ENCODE peak calls at places on chromosomes 12 and 14, in seven cellular contexts. D is endothelial cell of umbilical vein, I is spleen, A is SK-N-SH, P is suprapubic skin, S is breast epithelium, B is HL-60. Z is an unnamed sample.

GRCh38 chr12:6382371-6382770 is 1.6 kb upstream of the LTBR start:
- DNase-seq in D (no peak), I (no peak), A (no peak), P (no peak), S (no peak), B (no peak), Z (no peak)

GRCh38 chr12:32837974-32838373 is 58.6 kb downstream of the PKP2 start:
- DNase-seq in D (no peak), I (no peak), A (no peak), P (no peak), S (no peak), B (no peak), Z (no peak)

GRCh38 chr12:104578453-104578852 is 121.7 kb downstream of the CHST11 start:
- DNase-seq in D (no peak), I (no peak), A (no peak), P (no peak), S (no peak), B (no peak), Z (no peak)

GRCh38 chr12:108571604-108572165 is 9.3 kb downstream of the ISCU start:
- DNase-seq in D (no peak), I (no peak), A (no peak), P (peak; percentile 15), S (no peak), B (no peak), Z (no peak)

GRCh38 chr12:77122236-77122635 is 56.9 kb upstream of the E2F7 start:
- DNase-seq in D (peak; percentile 88), I (no peak), A (no peak), P (no peak), S (no peak), B (no peak), Z (peak; percentile 69)

GRCh38 chr12:65895759-65896656 is 71.7 kb downstream of the HMGA2 start:
- DNase-seq in D (no peak), I (no peak), A (no peak), P (no peak), S (no peak), B (no peak), Z (no peak)

GRCh38 chr14:101065696-101066694 is 162.5 kb upstream of the RTL1 start:
- DNase-seq in D (no peak), I (peak; percentile 60), A (no peak), P (peak; percentile 70), S (no peak), B (no peak), Z (no peak)

GRCh38 chr12:27814411-27814810 is 34.4 kb upstream of the MANSC4 start:
- DNase-seq in D (no peak), I (no peak), A (no peak), P (no peak), S (no peak), B (no peak), Z (no peak)

GRCh38 chr14:22099942-22100763 is 426.5 kb upstream of the OR4E1 start:
- DNase-seq in D (peak; percentile 85), I (peak; percentile 69), A (peak; percentile 10), P (peak; percentile 83), S (no peak), B (peak; percentile 65), Z (peak; percentile 53)

GRCh38 chr14:58272589-58273372 is 25.6 kb upstream of the ARID4A start:
- DNase-seq in D (peak; percentile 29), I (no peak), A (no peak), P (no peak), S (no peak), B (peak; percentile 1), Z (no peak)

GRCh38 chr14:26917086-26917485 is 319.3 kb upstream of the NOVA1 start:
- DNase-seq in D (peak; percentile 28), I (no peak), A (peak; percentile 1), P (no peak), S (no peak), B (no peak), Z (no peak)

GRCh38 chr12:132804426-132804861 is 24.2 kb downstream of the GOLGA3 start:
- DNase-seq in D (no peak), I (no peak), A (no peak), P (no peak), S (no peak), B (no peak), Z (no peak)

GRCh38 chr12:122422769-122423257 is 344 bp upstream of the CLIP1 start:
- DNase-seq in D (peak; percentile 49), I (no peak), A (no peak), P (no peak), S (no peak), B (no peak), Z (no peak)

GRCh38 chr14:68932219-68932618 is 46.9 kb downstream of the ACTN1 start:
- DNase-seq in D (no peak), I (no peak), A (no peak), P (no peak), S (no peak), B (no peak), Z (no peak)

GRCh38 chr14:68931063-68931462 is 48.0 kb downstream of the ACTN1 start:
- DNase-seq in D (no peak), I (no peak), A (no peak), P (no peak), S (no peak), B (no peak), Z (no peak)

GRCh38 chr14:68929623-68930307 is 49.3 kb downstream of the ACTN1 start:
- DNase-seq in D (no peak), I (no peak), A (no peak), P (no peak), S (no peak), B (peak; percentile 69), Z (no peak)

GRCh38 chr14:68932686-68933085 is 46.4 kb downstream of the ACTN1 start:
- DNase-seq in D (no peak), I (no peak), A (no peak), P (no peak), S (no peak), B (no peak), Z (no peak)

GRCh38 chr14:68931474-68932051 is 47.5 kb downstream of the ACTN1 start:
- DNase-seq in D (no peak), I (no peak), A (no peak), P (no peak), S (no peak), B (no peak), Z (no peak)
- TF ChIP-seq POLR2AphosphoS5 in D (no peak), I (no peak), A (no peak), P (no peak), S (no peak), B (no peak), Z (no peak)

GRCh38 chr12:49344486-49345047 is 2.1 kb upstream of the DNAJC22 start:
- DNase-seq in D (no peak), I (no peak), A (no peak), P (peak; percentile 58), S (no peak), B (no peak), Z (no peak)
- H3K27me3 ChIP-seq in D (peaks cover 63% of the 10 kb centered on the region), I (peaks cover 83% of the 10 kb centered on the region), A (peaks cover 5% of the 10 kb centered on the region), P (peaks cover 68% of the 10 kb centered on the region), S (peaks cover 14% of the 10 kb centered on the region), B (peaks cover 85% of the 10 kb centered on the region), Z (no peaks in the 10 kb centered on the region)

GRCh38 chr12:113479578-113480335 is 8.1 kb upstream of the LHX5 start:
- DNase-seq in D (peak; percentile 28), I (no peak), A (peak; percentile 51), P (no peak), S (no peak), B (no peak), Z (no peak)

GRCh38 chr12:113477842-113478215 is 6.2 kb upstream of the LHX5 start:
- DNase-seq in D (no peak), I (no peak), A (peak; percentile 24), P (no peak), S (no peak), B (no peak), Z (no peak)

GRCh38 chr12:113480336-113480688 is 8.6 kb upstream of the LHX5 start:
- DNase-seq in D (no peak), I (no peak), A (no peak), P (no peak), S (no peak), B (no peak), Z (no peak)

GRCh38 chr12:113478351-113479011 is 6.8 kb upstream of the LHX5 start:
- DNase-seq in D (no peak), I (no peak), A (no peak), P (no peak), S (no peak), B (no peak), Z (no peak)

DNA sequence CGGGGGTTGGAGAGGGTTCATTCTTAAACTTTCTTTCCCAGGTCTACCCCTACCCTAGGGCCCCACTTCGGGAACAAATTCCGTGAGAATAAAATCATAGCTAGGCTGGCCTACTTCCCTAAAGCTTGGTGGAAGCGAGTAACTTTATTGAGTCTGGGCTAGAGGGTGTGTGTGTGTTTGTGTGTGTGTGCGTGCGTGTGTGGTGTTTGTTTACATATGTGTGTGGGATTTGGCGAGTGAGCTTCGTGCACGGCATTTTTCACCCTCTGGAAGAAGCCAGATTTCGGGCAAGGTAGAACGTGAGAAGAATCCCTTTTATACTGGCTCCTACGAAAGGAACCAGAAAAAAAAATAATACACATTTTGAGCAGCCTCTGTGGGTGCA is 7.5 kb upstream of the LHX5 start:
- DNase-seq in D (no peak), I (no peak), A (peak; percentile 25), P (no peak), S (no peak), B (no peak), Z (no peak)
- TF ChIP-seq POLR2AphosphoS5 in D (no peak), I (no peak), A (no peak), P (no peak), S (no peak), B (no peak), Z (no peak)

GRCh38 chr12:57241556-57242310 is 9.3 kb downstream of the STAC3 start:
- DNase-seq in D (no peak), I (peak; percentile 76), A (peak; percentile 57), P (no peak), S (no peak), B (no peak), Z (no peak)

GRCh38 chr12:57240926-57241555 is 9.9 kb downstream of the STAC3 start:
- DNase-seq in D (no peak), I (peak; percentile 82), A (peak; percentile 63), P (no peak), S (no peak), B (no peak), Z (no peak)

GRCh38 chr12:57243521-57244305 is 7.3 kb downstream of the STAC3 start:
- DNase-seq in D (peak; percentile 68), I (peak; percentile 93), A (peak; percentile 67), P (no peak), S (peak; percentile 58), B (peak; percentile 81), Z (no peak)

GRCh38 chr12:57242691-57243454 is 8.1 kb downstream of the STAC3 start:
- DNase-seq in D (peak; percentile 53), I (peak; percentile 89), A (peak; percentile 86), P (no peak), S (peak; percentile 41), B (peak; percentile 52), Z (no peak)

DNA sequence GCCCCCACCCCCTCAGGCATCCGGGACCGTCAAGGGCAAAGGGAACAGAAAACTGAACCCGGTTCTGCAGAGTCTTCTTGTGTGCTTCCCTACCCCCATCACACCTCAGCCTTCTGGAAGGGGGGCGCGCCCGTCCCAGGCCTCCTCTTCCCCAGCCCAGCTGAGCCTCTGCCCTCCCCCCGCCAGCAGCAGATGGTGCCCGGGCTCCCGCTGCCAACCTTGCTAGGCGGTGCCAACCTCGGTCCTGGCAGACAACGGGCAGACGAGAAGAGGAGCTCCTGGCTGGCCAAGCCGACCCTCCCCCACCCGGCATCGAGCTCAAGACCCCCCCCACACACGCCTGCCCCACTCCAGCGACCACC is 8.7 kb downstream of the STAC3 start:
- DNase-seq in D (no peak), I (peak; percentile 83), A (peak; percentile 64), P (no peak), S (peak; percentile 60), B (no peak), Z (no peak)
- H3K27me3 ChIP-seq in D (peaks cover 47% of the 10 kb centered on the region), I (peaks cover 71% of the 10 kb centered on the region), A (peaks cover 19% of the 10 kb centered on the region), P (peaks cover 58% of the 10 kb centered on the region), S (peaks cover 3% of the 10 kb centered on the region), B (peaks cover 23% of the 10 kb centered on the region), Z (peaks cover 2% of the 10 kb centered on the region)